ENCODE peak calls at places on chromosomes 12 and 14, in six cellular contexts. V is heart left ventricle; N is colonic mucosa; W is CD8-positive, alpha-beta T cell; Y is SK-N-SH; S is brain microvascular endothelial cell. M is an unnamed sample.
A peak's percentile ranks its signal among the peaks of the same experiment; 100 is the strongest.

GRCh38 chr12:63747553-63747952 is 32.2 kb upstream of the RXYLT1 start:
- DNase-seq in Y (no peak), N (no peak), W (no peak), S (no peak), V (no peak), M (no peak)

GRCh38 chr12:29782821-29783772 is 645 bp downstream of the TMTC1 start:
- DNase-seq in S (no peak), N (peak; percentile 18), W (no peak), V (peak; percentile 59), Y (peak; percentile 48), M (peak; percentile 30)

GRCh38 chr12:19614601-19615442 is 175.5 kb downstream of the AEBP2 start:
- DNase-seq in W (no peak), V (no peak), Y (no peak), S (no peak), N (no peak), M (no peak)

GRCh38 chr14:68127166-68127565 is 307.6 kb downstream of the RAD51B start:
- DNase-seq in V (no peak), N (no peak), Y (no peak), S (no peak), W (no peak), M (no peak)

GRCh38 chr12:5694759-5695409 is 250.2 kb downstream of the ANO2 start:
- DNase-seq in Y (no peak), V (no peak), S (no peak), N (no peak), W (no peak), M (peak; percentile 43)

GRCh38 chr14:77340389-77340788 is 19.6 kb downstream of the GSTZ1 start:
- DNase-seq in N (no peak), Y (no peak), W (no peak), V (no peak), S (no peak), M (no peak)

GRCh38 chr14:76919811-76920571 is 93.8 kb downstream of the LRRC74A start:
- DNase-seq in W (no peak), N (peak; percentile 65), Y (peak; percentile 86), S (peak; percentile 87), V (peak; percentile 66), M (no peak)

GRCh38 chr12:13208533-13209278 is 12.2 kb downstream of the EMP1 start:
- DNase-seq in V (no peak), N (no peak), Y (peak; percentile 15), S (no peak), W (no peak), M (no peak)

GRCh38 chr14:57275023-57275664 is 6.4 kb downstream of the AP5M1 start:
- DNase-seq in Y (no peak), S (peak; percentile 11), N (no peak), V (no peak), W (no peak), M (no peak)

GRCh38 chr12:119762619-119763018 is 94.7 kb downstream of the PRKAB1 start:
- DNase-seq in V (no peak), W (no peak), Y (no peak), N (no peak), S (no peak), M (no peak)

GRCh38 chr12:103677905-103678304 is 90.8 kb downstream of the STAB2 start:
- DNase-seq in N (peak; percentile 44), W (no peak), Y (no peak), V (no peak), S (no peak), M (no peak)

GRCh38 chr14:99758121-99758871 is 34.9 kb upstream of the EML1 start:
- DNase-seq in N (no peak), Y (no peak), V (no peak), W (no peak), S (peak; percentile 84), M (no peak)

GRCh38 chr12:127355061-127355820 is 911.7 kb upstream of the TMEM132C start:
- DNase-seq in V (no peak), N (no peak), Y (peak; percentile 32), W (no peak), S (peak; percentile 15), M (no peak)

GRCh38 chr14:67482765-67483164 is 5.8 kb downstream of the TMEM229B start:
- DNase-seq in W (no peak), V (no peak), N (no peak), Y (no peak), S (no peak), M (no peak)

GRCh38 chr12:88579572-88579940 is 715 bp downstream of the KITLG start:
- DNase-seq in W (no peak), Y (peak; percentile 66), S (peak; percentile 13), N (peak; percentile 67), V (peak; percentile 52), M (peak; percentile 41)

GRCh38 chr14:102474934-102475333 is 34.6 kb downstream of the ANKRD9 start:
- DNase-seq in S (no peak), W (no peak), Y (no peak), N (peak; percentile 54), V (peak; percentile 92), M (peak; percentile 62)

GRCh38 chr14:74501135-74501614 is 7.6 kb downstream of the ISCA2 start:
- DNase-seq in W (no peak), N (peak; percentile 32), V (peak; percentile 56), S (peak; percentile 59), Y (peak; percentile 87), M (peak; percentile 74)

GRCh38 chr12:42091769-42092168 is 52.9 kb downstream of the GXYLT1 start:
- DNase-seq in W (no peak), S (no peak), Y (no peak), N (no peak), V (no peak), M (no peak)

GRCh38 chr14:53509845-53510244 is 356.7 kb upstream of the DDHD1 start:
- DNase-seq in S (no peak), V (peak; percentile 42), W (no peak), Y (no peak), N (peak; percentile 27), M (peak; percentile 38)

DNA sequence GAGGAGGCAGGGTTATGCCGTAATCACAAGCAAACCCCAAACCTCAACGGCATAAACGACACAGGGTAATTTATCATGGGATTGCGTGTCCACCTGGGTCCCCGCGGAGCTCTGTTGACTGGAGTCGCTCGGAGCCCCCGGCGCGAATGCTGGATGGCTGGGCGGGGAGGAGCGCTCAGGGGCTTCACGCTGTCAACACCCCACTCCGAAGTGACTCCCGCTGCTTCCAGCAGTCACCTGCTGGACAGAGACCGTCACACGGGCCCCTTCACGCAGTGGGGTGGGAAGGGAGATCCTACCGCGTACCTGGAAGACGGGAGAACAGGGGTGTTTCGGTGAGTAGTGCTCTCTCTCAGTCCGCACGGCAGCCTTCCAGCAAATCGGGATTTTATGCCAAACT is 4.4 kb upstream of the GALNT9 start:
- DNase-seq in S (no peak), W (no peak), Y (no peak), N (no peak), V (no peak), M (no peak)
- H3K27ac ChIP-seq in S (no peak overlapping the region), W (no peak overlapping the region), Y (no peak overlapping the region), N (no peak overlapping the region), V (no peak overlapping the region), M (no peak overlapping the region)

DNA sequence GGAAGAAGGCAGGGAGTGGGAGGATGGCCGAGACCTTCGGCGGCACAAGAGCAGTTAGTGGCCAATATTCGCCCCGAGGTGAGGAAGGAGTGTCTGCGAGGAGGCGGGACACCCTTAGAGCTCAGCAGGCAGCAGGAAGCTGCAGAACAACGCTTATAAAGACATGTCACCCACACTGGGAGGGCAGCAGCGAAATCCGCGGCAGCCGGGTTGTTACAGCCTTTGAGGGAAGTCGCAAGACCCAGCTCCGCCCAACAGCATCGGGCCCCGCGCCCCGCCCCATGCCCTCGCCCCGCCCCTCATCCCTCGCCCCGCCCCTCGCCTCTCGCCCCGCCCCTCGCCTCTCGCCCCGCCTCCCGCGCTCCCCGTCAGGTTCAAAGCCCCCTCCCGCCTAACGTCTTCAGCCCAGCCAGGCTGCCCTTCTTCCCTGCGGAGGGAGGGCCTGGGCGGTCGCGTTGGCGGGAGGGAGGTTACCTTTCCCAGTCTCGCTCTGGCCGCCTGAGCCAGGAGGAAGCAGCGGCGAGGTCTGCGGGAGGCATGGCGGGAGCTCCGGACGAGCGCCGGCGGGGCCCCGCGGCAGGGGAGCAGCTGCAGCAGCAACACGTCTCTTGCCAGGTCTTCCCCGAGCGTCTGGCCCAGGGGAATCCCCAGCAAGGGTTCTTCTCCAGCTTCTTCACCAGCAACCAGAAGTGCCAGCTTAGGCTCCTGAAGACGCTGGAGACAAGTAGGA is at the start of gene ATP23:
- DNase-seq in N (peak; percentile 94), Y (peak; percentile 96), W (peak; percentile 93), V (peak; percentile 93), S (peak; percentile 72), M (peak; percentile 91)
- H3K4me3 ChIP-seq in N (peak within 1 kb of the TSS; percentile 51), Y (peak within 1 kb of the TSS; percentile 81), W (peak within 1 kb of the TSS; percentile 97), V (peak within 1 kb of the TSS; percentile 92), S (peak within 1 kb of the TSS; percentile 74), M (peak within 1 kb of the TSS; percentile 69)

DNA sequence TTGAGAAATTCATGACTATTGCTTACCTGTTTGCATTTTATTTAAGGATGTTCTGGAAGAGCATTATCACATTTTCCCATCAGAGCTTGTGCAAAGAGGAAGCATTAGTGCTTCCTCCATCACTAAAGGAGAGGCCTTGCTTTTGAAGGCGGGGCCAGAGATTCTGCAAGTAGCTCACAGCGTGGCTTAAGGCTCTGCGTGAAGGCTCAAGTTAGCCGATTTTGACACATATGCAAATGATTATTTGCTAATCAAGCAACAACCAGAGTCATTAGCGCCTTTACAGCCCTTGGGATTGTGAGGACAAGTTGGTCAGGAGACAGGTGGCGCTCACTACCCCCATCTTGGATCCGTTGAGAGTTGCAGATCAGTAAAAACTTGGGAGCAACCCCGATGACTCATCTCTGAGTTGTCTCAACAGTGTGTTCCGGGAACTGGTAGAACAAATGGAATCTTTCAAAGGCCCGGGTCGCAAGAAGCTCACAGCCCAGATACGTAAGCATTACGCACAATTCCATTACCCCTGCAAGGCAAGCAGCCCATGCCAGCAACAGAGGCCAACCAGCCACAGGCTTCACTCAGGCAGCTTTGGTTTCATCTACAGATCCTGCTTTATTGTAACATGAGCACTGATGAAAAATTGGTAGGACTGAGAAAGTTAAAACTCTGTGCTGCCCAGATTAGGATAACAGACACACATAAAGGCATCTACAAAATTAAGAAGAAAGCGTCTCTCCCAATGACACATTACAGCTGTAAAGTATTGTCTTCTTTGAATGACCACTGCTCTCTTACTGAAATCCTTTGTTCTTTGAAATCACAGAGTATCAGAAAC is 34.9 kb upstream of the SPTSSA start:
- DNase-seq in V (peak; percentile 82), Y (peak; percentile 23), W (no peak), N (peak; percentile 86), S (peak; percentile 100), M (peak; percentile 53)
- TF ChIP-seq CTCF in V (no peak), Y (peak; percentile 52), W (no peak), N (no peak), S (peak; percentile 48), M (no peak)

GRCh38 chr12:116659771-116660481 is 77.9 kb downstream of the SPRING1 start:
- DNase-seq in Y (peak; percentile 24), V (no peak), S (peak; percentile 55), N (no peak), W (no peak), M (no peak)

GRCh38 chr12:116665666-116666304 is 72.1 kb downstream of the SPRING1 start:
- DNase-seq in W (no peak), V (peak; percentile 71), S (no peak), N (no peak), Y (no peak), M (no peak)

GRCh38 chr12:116657921-116658495 is 79.9 kb downstream of the SPRING1 start:
- DNase-seq in V (no peak), N (no peak), W (no peak), Y (no peak), S (no peak), M (no peak)

GRCh38 chr12:116662612-116663144 is 75.2 kb downstream of the SPRING1 start:
- DNase-seq in S (no peak), V (no peak), W (no peak), Y (peak; percentile 22), N (peak; percentile 62), M (no peak)

DNA sequence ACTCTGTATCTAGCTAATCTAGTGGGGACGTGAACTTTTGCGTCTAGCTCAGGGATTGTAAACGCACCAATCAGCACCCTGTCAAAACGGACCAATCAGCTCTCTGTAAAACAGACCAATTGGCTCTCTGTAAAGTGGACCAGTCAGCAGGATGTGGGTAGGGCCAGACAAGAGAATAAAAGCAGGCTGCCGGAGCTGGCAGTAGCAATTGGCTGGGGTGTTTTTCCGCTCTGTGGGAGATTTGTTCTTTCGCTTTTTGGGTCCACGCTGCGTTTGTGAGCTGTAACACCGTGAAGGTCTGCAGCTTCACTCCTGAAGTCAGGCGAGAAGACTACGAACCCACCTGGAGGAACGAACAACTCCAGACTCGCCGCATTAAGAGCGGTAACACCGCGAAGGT is 76.5 kb downstream of the SPRING1 start:
- DNase-seq in N (no peak), S (no peak), Y (no peak), V (no peak), W (no peak), M (no peak)
- H3K27ac ChIP-seq in N (no peak overlapping the region), S (no peak overlapping the region), Y (no peak overlapping the region), V (no peak overlapping the region), W (no peak overlapping the region), M (no peak overlapping the region)